ENCODE peak calls at places on chromosomes 4 and X, in five cellular contexts. Z, D, V, C and W are unnamed samples.

GRCh38 chrX:66163447-66163846 is 600 bp upstream of the HEPH start:
- DNase-seq in Z (no peak), D (no peak), V (no peak), C (no peak), W (no peak)

GRCh38 chrX:128781506-128781905 is 729.3 kb upstream of the ACTRT1 start:
- DNase-seq in Z (no peak), D (no peak), V (no peak), C (no peak), W (no peak)

GRCh38 chr4:44118971-44119680 is 329.5 kb downstream of the KCTD8 start:
- DNase-seq in Z (no peak), D (no peak), V (no peak), C (no peak), W (no peak)

GRCh38 chr4:47641755-47642154 is 156.7 kb downstream of the ATP10D start:
- DNase-seq in Z (no peak), D (no peak), V (no peak), C (peak), W (peak)

GRCh38 chr4:30380404-30380998 is 339.7 kb upstream of the PCDH7 start:
- DNase-seq in Z (peak), D (peak), V (no peak), C (peak), W (no peak)

GRCh38 chr4:53963786-53964185 is 100.6 kb downstream of the CHIC2 start:
- DNase-seq in Z (no peak), D (no peak), V (no peak), C (no peak), W (no peak)

GRCh38 chrX:117996918-117997480 is 119.6 kb downstream of the KLHL13 start:
- DNase-seq in Z (no peak), D (no peak), V (no peak), C (peak), W (peak)

GRCh38 chr4:73864365-73864764 is 4.8 kb upstream of the CXCL1 start:
- DNase-seq in Z (no peak), D (no peak), V (no peak), C (no peak), W (no peak)

GRCh38 chrX:65196758-65197371 is 220.6 kb upstream of the ZC4H2 start:
- DNase-seq in Z (no peak), D (no peak), V (no peak), C (no peak), W (no peak)

GRCh38 chr4:113784497-113785254 is 23.1 kb upstream of the CAMK2D start:
- DNase-seq in Z (no peak), D (no peak), V (no peak), C (peak), W (peak)

GRCh38 chrX:34631826-34632225 is 25.3 kb downstream of the TMEM47 start:
- DNase-seq in Z (no peak), D (no peak), V (no peak), C (peak), W (no peak)

GRCh38 chr4:24105183-24106039 is 215.6 kb upstream of the PPARGC1A start:
- DNase-seq in Z (no peak), D (peak), V (peak), C (peak), W (peak)

GRCh38 chr4:14787894-14788293 is 214.4 kb upstream of the CPEB2 start:
- DNase-seq in Z (no peak), D (no peak), V (no peak), C (peak), W (no peak)

GRCh38 chrX:12770440-12770839 is 20.8 kb upstream of the PRPS2 start:
- DNase-seq in Z (peak), D (no peak), V (no peak), C (peak), W (peak)

GRCh38 chr4:15910150-15910945 is 28.2 kb downstream of the FGFBP1 start:
- DNase-seq in Z (no peak), D (no peak), V (no peak), C (no peak), W (no peak)

GRCh38 chr4:972651-973424 is 531 bp downstream of the DGKQ start:
- DNase-seq in Z (no peak), D (no peak), V (no peak), C (no peak), W (peak)